ENCODE peak calls at places on chromosome 10, in eight cellular contexts. One of them, this sample, is unnamed.

GRCh38 chr10:29472268-29473086 is 162.3 kb downstream of the SVIL start:
- DNase-seq in hippocampal formation: no peak
- DNase-seq in caudate nucleus: no peak
- DNase-seq in stimulated activated CD8-positive, alpha-beta memory T cell treated with anti-CD3 and anti-CD28 coated beads, Interleukin-12 subunit alpha, Interleukin-12 subunit beta, amount 100 ng/mL, for 1 hour: no peak
- DNase-seq in transverse colon: no peak
- DNase-seq in NAMALWA: no peak
- DNase-seq in iris pigment epithelial cell: no peak
- DNase-seq in Daoy: no peak
- DNase-seq in this sample: no peak

GRCh38 chr10:120386196-120386595 is 70.8 kb upstream of the PLPP4 start:
- DNase-seq in hippocampal formation: no peak
- DNase-seq in caudate nucleus: no peak
- DNase-seq in stimulated activated CD8-positive, alpha-beta memory T cell treated with anti-CD3 and anti-CD28 coated beads, Interleukin-12 subunit alpha, Interleukin-12 subunit beta, amount 100 ng/mL, for 1 hour: no peak
- DNase-seq in transverse colon: no peak
- DNase-seq in NAMALWA: no peak
- DNase-seq in iris pigment epithelial cell: no peak
- DNase-seq in Daoy: no peak
- DNase-seq in this sample: no peak

GRCh38 chr10:98168147-98168546 is 33.7 kb downstream of the R3HCC1L start:
- DNase-seq in hippocampal formation: no peak
- DNase-seq in caudate nucleus: no peak
- DNase-seq in stimulated activated CD8-positive, alpha-beta memory T cell treated with anti-CD3 and anti-CD28 coated beads, Interleukin-12 subunit alpha, Interleukin-12 subunit beta, amount 100 ng/mL, for 1 hour: no peak
- DNase-seq in transverse colon: no peak
- DNase-seq in NAMALWA: peak
- DNase-seq in iris pigment epithelial cell: no peak
- DNase-seq in Daoy: no peak
- DNase-seq in this sample: no peak

GRCh38 chr10:62108768-62109430 is 159.7 kb downstream of the RTKN2 start:
- DNase-seq in hippocampal formation: no peak
- DNase-seq in caudate nucleus: no peak
- DNase-seq in stimulated activated CD8-positive, alpha-beta memory T cell treated with anti-CD3 and anti-CD28 coated beads, Interleukin-12 subunit alpha, Interleukin-12 subunit beta, amount 100 ng/mL, for 1 hour: no peak
- DNase-seq in transverse colon: no peak
- DNase-seq in NAMALWA: peak
- DNase-seq in iris pigment epithelial cell: no peak
- DNase-seq in Daoy: no peak
- DNase-seq in this sample: peak

GRCh38 chr10:20744851-20745250 is 152.3 kb downstream of the NEBL start:
- DNase-seq in hippocampal formation: no peak
- DNase-seq in caudate nucleus: no peak
- DNase-seq in stimulated activated CD8-positive, alpha-beta memory T cell treated with anti-CD3 and anti-CD28 coated beads, Interleukin-12 subunit alpha, Interleukin-12 subunit beta, amount 100 ng/mL, for 1 hour: no peak
- DNase-seq in transverse colon: no peak
- DNase-seq in NAMALWA: no peak
- DNase-seq in iris pigment epithelial cell: no peak
- DNase-seq in Daoy: no peak
- DNase-seq in this sample: no peak

GRCh38 chr10:129531969-129532660 is 65.1 kb downstream of the MGMT start:
- DNase-seq in hippocampal formation: no peak
- DNase-seq in caudate nucleus: no peak
- DNase-seq in stimulated activated CD8-positive, alpha-beta memory T cell treated with anti-CD3 and anti-CD28 coated beads, Interleukin-12 subunit alpha, Interleukin-12 subunit beta, amount 100 ng/mL, for 1 hour: no peak
- DNase-seq in transverse colon: no peak
- DNase-seq in NAMALWA: no peak
- DNase-seq in iris pigment epithelial cell: peak
- DNase-seq in Daoy: peak
- DNase-seq in this sample: no peak

GRCh38 chr10:102835007-102835482 is 2.2 kb downstream of the CYP17A1 start:
- DNase-seq in hippocampal formation: peak
- DNase-seq in caudate nucleus: peak
- DNase-seq in stimulated activated CD8-positive, alpha-beta memory T cell treated with anti-CD3 and anti-CD28 coated beads, Interleukin-12 subunit alpha, Interleukin-12 subunit beta, amount 100 ng/mL, for 1 hour: peak
- DNase-seq in transverse colon: peak
- DNase-seq in NAMALWA: peak
- DNase-seq in iris pigment epithelial cell: peak
- DNase-seq in Daoy: peak
- DNase-seq in this sample: peak

GRCh38 chr10:91295346-91295745 is 74.9 kb downstream of the PCGF5 start:
- DNase-seq in hippocampal formation: no peak
- DNase-seq in caudate nucleus: no peak
- DNase-seq in stimulated activated CD8-positive, alpha-beta memory T cell treated with anti-CD3 and anti-CD28 coated beads, Interleukin-12 subunit alpha, Interleukin-12 subunit beta, amount 100 ng/mL, for 1 hour: no peak
- DNase-seq in transverse colon: no peak
- DNase-seq in NAMALWA: no peak
- DNase-seq in iris pigment epithelial cell: no peak
- DNase-seq in Daoy: no peak
- DNase-seq in this sample: no peak

GRCh38 chr10:27745719-27746363 is at the start of gene MKX:
- DNase-seq in hippocampal formation: no peak
- DNase-seq in caudate nucleus: no peak
- DNase-seq in stimulated activated CD8-positive, alpha-beta memory T cell treated with anti-CD3 and anti-CD28 coated beads, Interleukin-12 subunit alpha, Interleukin-12 subunit beta, amount 100 ng/mL, for 1 hour: no peak
- DNase-seq in transverse colon: peak
- DNase-seq in NAMALWA: no peak
- DNase-seq in iris pigment epithelial cell: peak
- DNase-seq in Daoy: peak
- DNase-seq in this sample: peak

GRCh38 chr10:48332166-48332870 is 25.8 kb downstream of the MAPK8 start:
- DNase-seq in hippocampal formation: no peak
- DNase-seq in caudate nucleus: no peak
- DNase-seq in stimulated activated CD8-positive, alpha-beta memory T cell treated with anti-CD3 and anti-CD28 coated beads, Interleukin-12 subunit alpha, Interleukin-12 subunit beta, amount 100 ng/mL, for 1 hour: no peak
- DNase-seq in transverse colon: no peak
- DNase-seq in NAMALWA: no peak
- DNase-seq in iris pigment epithelial cell: no peak
- DNase-seq in Daoy: no peak
- DNase-seq in this sample: no peak

GRCh38 chr10:31213959-31214358 is 105.1 kb upstream of the ZEB1 start:
- DNase-seq in hippocampal formation: no peak
- DNase-seq in caudate nucleus: no peak
- DNase-seq in stimulated activated CD8-positive, alpha-beta memory T cell treated with anti-CD3 and anti-CD28 coated beads, Interleukin-12 subunit alpha, Interleukin-12 subunit beta, amount 100 ng/mL, for 1 hour: no peak
- DNase-seq in transverse colon: no peak
- DNase-seq in NAMALWA: no peak
- DNase-seq in iris pigment epithelial cell: peak
- DNase-seq in Daoy: no peak
- DNase-seq in this sample: no peak

GRCh38 chr10:98404571-98405396 is 10.2 kb downstream of the PYROXD2 start:
- DNase-seq in hippocampal formation: no peak
- DNase-seq in caudate nucleus: no peak
- DNase-seq in stimulated activated CD8-positive, alpha-beta memory T cell treated with anti-CD3 and anti-CD28 coated beads, Interleukin-12 subunit alpha, Interleukin-12 subunit beta, amount 100 ng/mL, for 1 hour: no peak
- DNase-seq in transverse colon: no peak
- DNase-seq in NAMALWA: no peak
- DNase-seq in iris pigment epithelial cell: peak
- DNase-seq in Daoy: peak
- DNase-seq in this sample: peak

GRCh38 chr10:104640339-104641149 is 546 bp upstream of the SORCS3 start:
- DNase-seq in hippocampal formation: no peak
- DNase-seq in caudate nucleus: no peak
- DNase-seq in stimulated activated CD8-positive, alpha-beta memory T cell treated with anti-CD3 and anti-CD28 coated beads, Interleukin-12 subunit alpha, Interleukin-12 subunit beta, amount 100 ng/mL, for 1 hour: no peak
- DNase-seq in transverse colon: no peak
- DNase-seq in NAMALWA: no peak
- DNase-seq in iris pigment epithelial cell: no peak
- DNase-seq in Daoy: no peak
- DNase-seq in this sample: no peak

GRCh38 chr10:132027423-132027983 is 38.2 kb upstream of the JAKMIP3 start:
- DNase-seq in hippocampal formation: no peak
- DNase-seq in caudate nucleus: no peak
- DNase-seq in stimulated activated CD8-positive, alpha-beta memory T cell treated with anti-CD3 and anti-CD28 coated beads, Interleukin-12 subunit alpha, Interleukin-12 subunit beta, amount 100 ng/mL, for 1 hour: no peak
- DNase-seq in transverse colon: no peak
- DNase-seq in NAMALWA: no peak
- DNase-seq in iris pigment epithelial cell: peak
- DNase-seq in Daoy: peak
- DNase-seq in this sample: no peak

GRCh38 chr10:125553091-125553490 is 129.9 kb downstream of the TEX36 start:
- DNase-seq in hippocampal formation: no peak
- DNase-seq in caudate nucleus: no peak
- DNase-seq in stimulated activated CD8-positive, alpha-beta memory T cell treated with anti-CD3 and anti-CD28 coated beads, Interleukin-12 subunit alpha, Interleukin-12 subunit beta, amount 100 ng/mL, for 1 hour: no peak
- DNase-seq in transverse colon: no peak
- DNase-seq in NAMALWA: no peak
- DNase-seq in iris pigment epithelial cell: no peak
- DNase-seq in Daoy: no peak
- DNase-seq in this sample: no peak

GRCh38 chr10:126227762-126228134 is 160.5 kb downstream of the ADAM12 start:
- DNase-seq in hippocampal formation: no peak
- DNase-seq in caudate nucleus: no peak
- DNase-seq in stimulated activated CD8-positive, alpha-beta memory T cell treated with anti-CD3 and anti-CD28 coated beads, Interleukin-12 subunit alpha, Interleukin-12 subunit beta, amount 100 ng/mL, for 1 hour: no peak
- DNase-seq in transverse colon: no peak
- DNase-seq in NAMALWA: no peak
- DNase-seq in iris pigment epithelial cell: no peak
- DNase-seq in Daoy: peak
- DNase-seq in this sample: peak

GRCh38 chr10:97714401-97715258 is 1.1 kb downstream of the MARVELD1 start:
- DNase-seq in hippocampal formation: peak
- DNase-seq in caudate nucleus: no peak
- DNase-seq in stimulated activated CD8-positive, alpha-beta memory T cell treated with anti-CD3 and anti-CD28 coated beads, Interleukin-12 subunit alpha, Interleukin-12 subunit beta, amount 100 ng/mL, for 1 hour: no peak
- DNase-seq in transverse colon: peak
- DNase-seq in NAMALWA: no peak
- DNase-seq in iris pigment epithelial cell: peak
- DNase-seq in Daoy: peak
- DNase-seq in this sample: peak

GRCh38 chr10:30671011-30671616 is 41.6 kb upstream of the LYZL2 start:
- DNase-seq in hippocampal formation: no peak
- DNase-seq in caudate nucleus: no peak
- DNase-seq in stimulated activated CD8-positive, alpha-beta memory T cell treated with anti-CD3 and anti-CD28 coated beads, Interleukin-12 subunit alpha, Interleukin-12 subunit beta, amount 100 ng/mL, for 1 hour: peak
- DNase-seq in transverse colon: peak
- DNase-seq in NAMALWA: peak
- DNase-seq in iris pigment epithelial cell: peak
- DNase-seq in Daoy: peak
- DNase-seq in this sample: peak

GRCh38 chr10:113663142-113663541 is 699 bp downstream of the NRAP start:
- DNase-seq in hippocampal formation: no peak
- DNase-seq in caudate nucleus: no peak
- DNase-seq in stimulated activated CD8-positive, alpha-beta memory T cell treated with anti-CD3 and anti-CD28 coated beads, Interleukin-12 subunit alpha, Interleukin-12 subunit beta, amount 100 ng/mL, for 1 hour: no peak
- DNase-seq in transverse colon: no peak
- DNase-seq in NAMALWA: no peak
- DNase-seq in iris pigment epithelial cell: peak
- DNase-seq in Daoy: peak
- DNase-seq in this sample: no peak

GRCh38 chr10:43043342-43043772 is 33.5 kb upstream of the RET start:
- DNase-seq in hippocampal formation: no peak
- DNase-seq in caudate nucleus: no peak
- DNase-seq in stimulated activated CD8-positive, alpha-beta memory T cell treated with anti-CD3 and anti-CD28 coated beads, Interleukin-12 subunit alpha, Interleukin-12 subunit beta, amount 100 ng/mL, for 1 hour: no peak
- DNase-seq in transverse colon: no peak
- DNase-seq in NAMALWA: no peak
- DNase-seq in iris pigment epithelial cell: no peak
- DNase-seq in Daoy: no peak
- DNase-seq in this sample: no peak

GRCh38 chr10:5594271-5595036 is 69.7 kb downstream of the CALML3 start:
- DNase-seq in hippocampal formation: no peak
- DNase-seq in caudate nucleus: no peak
- DNase-seq in stimulated activated CD8-positive, alpha-beta memory T cell treated with anti-CD3 and anti-CD28 coated beads, Interleukin-12 subunit alpha, Interleukin-12 subunit beta, amount 100 ng/mL, for 1 hour: no peak
- DNase-seq in transverse colon: no peak
- DNase-seq in NAMALWA: no peak
- DNase-seq in iris pigment epithelial cell: peak
- DNase-seq in Daoy: peak
- DNase-seq in this sample: peak

GRCh38 chr10:50322075-50322474 is 70.8 kb upstream of the ASAH2 start:
- DNase-seq in hippocampal formation: no peak
- DNase-seq in caudate nucleus: no peak
- DNase-seq in stimulated activated CD8-positive, alpha-beta memory T cell treated with anti-CD3 and anti-CD28 coated beads, Interleukin-12 subunit alpha, Interleukin-12 subunit beta, amount 100 ng/mL, for 1 hour: no peak
- DNase-seq in transverse colon: no peak
- DNase-seq in NAMALWA: peak
- DNase-seq in iris pigment epithelial cell: peak
- DNase-seq in Daoy: peak
- DNase-seq in this sample: peak

GRCh38 chr10:117360994-117361667 is 14.1 kb downstream of the PDZD8 start:
- DNase-seq in hippocampal formation: no peak
- DNase-seq in caudate nucleus: no peak
- DNase-seq in stimulated activated CD8-positive, alpha-beta memory T cell treated with anti-CD3 and anti-CD28 coated beads, Interleukin-12 subunit alpha, Interleukin-12 subunit beta, amount 100 ng/mL, for 1 hour: no peak
- DNase-seq in transverse colon: no peak
- DNase-seq in NAMALWA: no peak
- DNase-seq in iris pigment epithelial cell: peak
- DNase-seq in Daoy: no peak
- DNase-seq in this sample: no peak

GRCh38 chr10:131448171-131448570 is 136.7 kb upstream of the TCERG1L start:
- DNase-seq in hippocampal formation: no peak
- DNase-seq in caudate nucleus: no peak
- DNase-seq in stimulated activated CD8-positive, alpha-beta memory T cell treated with anti-CD3 and anti-CD28 coated beads, Interleukin-12 subunit alpha, Interleukin-12 subunit beta, amount 100 ng/mL, for 1 hour: no peak
- DNase-seq in transverse colon: no peak
- DNase-seq in NAMALWA: no peak
- DNase-seq in iris pigment epithelial cell: no peak
- DNase-seq in Daoy: no peak
- DNase-seq in this sample: no peak

GRCh38 chr10:552679-553078 is 136.8 kb downstream of the DIP2C start:
- DNase-seq in hippocampal formation: no peak
- DNase-seq in caudate nucleus: no peak
- DNase-seq in stimulated activated CD8-positive, alpha-beta memory T cell treated with anti-CD3 and anti-CD28 coated beads, Interleukin-12 subunit alpha, Interleukin-12 subunit beta, amount 100 ng/mL, for 1 hour: no peak
- DNase-seq in transverse colon: no peak
- DNase-seq in NAMALWA: no peak
- DNase-seq in iris pigment epithelial cell: no peak
- DNase-seq in Daoy: no peak
- DNase-seq in this sample: no peak